ENCODE peak calls at places on chromosomes 4 and X, in nine cellular contexts. O is MM.1S; D is EH; V is ascending aorta; K is stimulated activated CD4-positive, alpha-beta T cell treated with anti-CD3 and anti-CD28 coated beads, Interleukin-1b, Interleukin-23, amount 100 ng/mL, for 1 hour; E is hypothalamus; Q is hippocampal formation; T is GM19239; C is NCI-H2171. I is an unnamed sample.

GRCh38 chrX:84187501-84188319 is at the start of gene RPS6KA6:
- DNase-seq in D (peak; percentile 56), C (no peak), Q (peak; percentile 14), K (no peak), E (peak; percentile 1), V (peak; percentile 69), T (peak; percentile 4), O (peak; percentile 34), I (peak; percentile 2)

GRCh38 chr4:100248476-100248875 is 58.2 kb upstream of the DDIT4L start:
- DNase-seq in V (no peak), O (no peak), D (no peak), T (no peak), K (no peak), E (no peak), C (no peak), Q (no peak), I (no peak)

GRCh38 chrX:57121162-57121741 is at the start of gene SPIN2B:
- DNase-seq in O (peak; percentile 79), V (peak; percentile 90), C (peak; percentile 67), E (peak; percentile 8), D (peak; percentile 88), K (peak; percentile 29), Q (peak; percentile 45), T (peak; percentile 56), I (peak; percentile 79)

GRCh38 chrX:68763481-68763880 is 65.3 kb upstream of the EFNB1 start:
- DNase-seq in V (no peak), K (no peak), Q (no peak), T (no peak), E (no peak), O (no peak), C (no peak), D (no peak), I (no peak)

GRCh38 chr4:8838296-8838695 is 33.3 kb downstream of the HMX1 start:
- DNase-seq in O (no peak), T (no peak), E (no peak), V (no peak), D (no peak), K (no peak), C (no peak), Q (no peak), I (no peak)

GRCh38 chrX:54171091-54171490 is 12.0 kb downstream of the FAM120C start:
- DNase-seq in E (no peak), C (no peak), K (no peak), T (no peak), O (no peak), Q (no peak), D (no peak), V (no peak), I (no peak)

GRCh38 chrX:118823263-118824172 is at the start of gene ZCCHC12:
- DNase-seq in D (peak; percentile 55), V (no peak), E (no peak), Q (peak; percentile 21), C (no peak), O (peak; percentile 61), T (no peak), K (no peak), I (peak; percentile 23)

GRCh38 chr4:74038161-74039064 is at the start of gene CXCL3:
- DNase-seq in K (no peak), T (no peak), C (no peak), V (peak; percentile 86), O (no peak), E (peak; percentile 4), D (peak; percentile 66), Q (peak; percentile 30), I (peak; percentile 32)

GRCh38 chrX:5595570-5595969 is 633.1 kb downstream of the NLGN4X start:
- DNase-seq in V (no peak), E (no peak), Q (no peak), K (no peak), T (no peak), C (no peak), D (no peak), O (no peak), I (no peak)

GRCh38 chr4:173436149-173436579 is 37.2 kb upstream of the SCRG1 start:
- DNase-seq in V (peak; percentile 66), D (peak; percentile 83), C (no peak), K (no peak), E (no peak), T (no peak), O (no peak), Q (no peak), I (no peak)

GRCh38 chr4:2419814-2420213 is 1.1 kb downstream of the CFAP99 start:
- DNase-seq in K (no peak), C (no peak), E (no peak), Q (no peak), O (no peak), V (no peak), D (no peak), T (no peak), I (no peak)

GRCh38 chr4:74531952-74532794 is 87.2 kb downstream of the AREG start:
- DNase-seq in E (no peak), C (no peak), T (peak; percentile 1), Q (no peak), O (peak; percentile 75), K (no peak), V (no peak), D (peak; percentile 81), I (no peak)

GRCh38 chrX:23742693-23743622 is at the start of gene ACOT9:
- DNase-seq in C (peak; percentile 59), K (peak; percentile 19), V (peak; percentile 97), E (peak; percentile 14), O (peak; percentile 84), D (peak; percentile 95), Q (peak; percentile 61), T (peak; percentile 60), I (peak; percentile 74)

GRCh38 chrX:54171527-54171926 is 11.5 kb downstream of the FAM120C start:
- DNase-seq in O (no peak), C (no peak), Q (no peak), V (no peak), D (peak; percentile 43), T (no peak), E (no peak), K (no peak), I (no peak)

GRCh38 chrX:148878371-148878770 is 378.0 kb downstream of the AFF2 start:
- DNase-seq in K (no peak), T (no peak), C (no peak), Q (no peak), V (no peak), D (peak; percentile 57), O (no peak), E (no peak), I (no peak)

GRCh38 chrX:125205084-125205917 is 114.4 kb upstream of the TEX13C start:
- DNase-seq in D (no peak), Q (peak; percentile 14), O (no peak), V (peak; percentile 66), T (no peak), K (no peak), E (no peak), C (no peak), I (peak; percentile 8)

GRCh38 chrX:136620780-136621179 is 27.2 kb upstream of the CD40LG start:
- DNase-seq in O (no peak), T (no peak), Q (no peak), V (no peak), K (no peak), E (no peak), D (no peak), C (no peak), I (no peak)

GRCh38 chrX:18449271-18449670 is 23.9 kb downstream of the CDKL5 start:
- DNase-seq in D (peak; percentile 6), C (no peak), K (no peak), T (no peak), V (no peak), E (no peak), O (no peak), Q (no peak), I (no peak)

GRCh38 chrX:154126101-154126500 is 17.9 kb upstream of the OPN1LW start:
- DNase-seq in K (no peak), Q (no peak), O (no peak), V (no peak), D (no peak), T (no peak), C (no peak), E (no peak), I (no peak)

GRCh38 chr4:154230091-154230490 is 261.5 kb downstream of the DCHS2 start:
- DNase-seq in D (no peak), V (no peak), O (no peak), E (no peak), Q (no peak), K (no peak), T (no peak), C (no peak), I (no peak)

GRCh38 chr4:178205826-178206225 is 763.6 kb upstream of the AGA start:
- DNase-seq in D (no peak), T (no peak), O (no peak), C (no peak), V (no peak), E (no peak), Q (no peak), K (no peak), I (no peak)

GRCh38 chr4:45160932-45161331 is 434.6 kb upstream of the GNPDA2 start:
- DNase-seq in C (no peak), O (no peak), E (no peak), V (no peak), D (no peak), T (no peak), K (no peak), Q (no peak), I (no peak)

GRCh38 chr4:1207157-1207470 is 34.7 kb upstream of the SPON2 start:
- DNase-seq in Q (no peak), C (no peak), D (no peak), E (no peak), T (no peak), O (no peak), V (peak; percentile 56), K (no peak), I (no peak)

GRCh38 chr4:73019462-73020047 is 50.0 kb downstream of the COX18 start:
- DNase-seq in V (no peak), K (no peak), E (no peak), Q (no peak), T (no peak), O (peak; percentile 53), D (peak; percentile 60), C (no peak), I (no peak)

GRCh38 chr4:166012129-166013078 is 139.4 kb downstream of the TLL1 start:
- DNase-seq in E (no peak), T (no peak), D (peak; percentile 9), K (no peak), Q (no peak), C (no peak), V (no peak), O (no peak), I (no peak)

GRCh38 chr4:40953253-40954118 is 203.7 kb downstream of the NSUN7 start:
- DNase-seq in C (no peak), D (no peak), E (no peak), V (peak; percentile 71), Q (peak; percentile 17), T (no peak), K (no peak), O (no peak), I (no peak)

GRCh38 chr4:5661237-5661636 is 47.1 kb downstream of the EVC2 start:
- DNase-seq in V (no peak), E (no peak), Q (no peak), D (no peak), T (no peak), O (no peak), C (no peak), K (no peak), I (no peak)

GRCh38 chr4:13545394-13545808 is 1.1 kb upstream of the NKX3-2 start:
- DNase-seq in V (no peak), T (no peak), C (no peak), Q (no peak), K (no peak), E (no peak), O (no peak), D (no peak), I (no peak)

GRCh38 chr4:29711226-29711625 is 1008.9 kb upstream of the PCDH7 start:
- DNase-seq in K (no peak), Q (no peak), O (no peak), E (no peak), C (no peak), D (peak; percentile 29), T (no peak), V (no peak), I (no peak)

GRCh38 chrX:138897621-138898492 is 186.3 kb upstream of the FGF13 start:
- DNase-seq in K (no peak), E (no peak), Q (no peak), V (no peak), T (no peak), D (no peak), O (no peak), C (no peak), I (no peak)

GRCh38 chrX:23885803-23886202 is 21.9 kb downstream of the APOO start:
- DNase-seq in K (no peak), D (peak; percentile 22), C (no peak), Q (no peak), E (no peak), O (no peak), V (peak; percentile 34), T (no peak), I (no peak)